ENCODE peak calls at places on chromosomes 16 and 17, in eight cellular contexts. Z, A, B, J, C, D, U and N are unnamed samples.
A peak's percentile ranks its signal among the peaks of the same experiment; 100 is the strongest.

GRCh38 chr16:1158456-1159324 is 5.8 kb downstream of the CACNA1H start:
- DNase-seq in Z (no peak), A (no peak), B (no peak), J (no peak), C (peak; percentile 69), D (no peak), U (peak; percentile 18), N (no peak)

GRCh38 chr17:77810536-77810935 is 148.0 kb upstream of the TNRC6C start:
- DNase-seq in Z (peak; percentile 22), A (peak; percentile 58), B (no peak), J (peak; percentile 82), C (no peak), D (no peak), U (peak; percentile 77), N (peak; percentile 75)

GRCh38 chr16:68539704-68540370 is 746 bp downstream of the ZFP90 start:
- DNase-seq in Z (no peak), A (no peak), B (no peak), J (peak; percentile 18), C (no peak), D (no peak), U (peak; percentile 22), N (peak; percentile 14)

GRCh38 chr17:75109047-75109406 is 742 bp upstream of the ARMC7 start:
- DNase-seq in Z (no peak), A (no peak), B (no peak), J (no peak), C (no peak), D (no peak), U (no peak), N (no peak)

GRCh38 chr16:75471723-75472634 is 7.5 kb upstream of the TMEM170A start:
- DNase-seq in Z (no peak), A (peak; percentile 60), B (peak; percentile 67), J (peak; percentile 59), C (no peak), D (no peak), U (peak; percentile 71), N (peak; percentile 74)

GRCh38 chr17:46979023-46979870 is at the start of gene RPRML:
- DNase-seq in Z (peak; percentile 45), A (no peak), B (no peak), J (no peak), C (peak; percentile 54), D (no peak), U (no peak), N (no peak)

GRCh38 chr16:65283238-65283651 is 161.4 kb upstream of the CDH11 start:
- DNase-seq in Z (no peak), A (no peak), B (no peak), J (no peak), C (no peak), D (no peak), U (no peak), N (no peak)

GRCh38 chr16:57054771-57055170 is 37.6 kb upstream of the CPNE2 start:
- DNase-seq in Z (no peak), A (no peak), B (no peak), J (no peak), C (no peak), D (no peak), U (no peak), N (no peak)

GRCh38 chr17:32929288-32929574 is 1.3 kb downstream of the TMEM98 start:
- DNase-seq in Z (no peak), A (no peak), B (no peak), J (peak; percentile 16), C (no peak), D (no peak), U (peak; percentile 21), N (no peak)

GRCh38 chr17:83014297-83014696 is 65.1 kb upstream of the METRNL start:
- DNase-seq in Z (no peak), A (no peak), B (no peak), J (no peak), C (no peak), D (no peak), U (no peak), N (no peak)

GRCh38 chr16:55368205-55368604 is 44.2 kb downstream of the IRX6 start:
- DNase-seq in Z (no peak), A (no peak), B (no peak), J (peak; percentile 17), C (no peak), D (no peak), U (no peak), N (no peak)

GRCh38 chr17:78179372-78179771 is 7.5 kb downstream of the TK1 start:
- DNase-seq in Z (no peak), A (peak; percentile 26), B (no peak), J (peak; percentile 58), C (no peak), D (no peak), U (peak; percentile 79), N (peak; percentile 74)

GRCh38 chr17:68346448-68346847 is 55.2 kb downstream of the ARSG start:
- DNase-seq in Z (peak; percentile 71), A (no peak), B (no peak), J (no peak), C (peak; percentile 81), D (peak; percentile 65), U (no peak), N (no peak)

GRCh38 chr17:250487-251300 is 69.2 kb upstream of the DOC2B start:
- DNase-seq in Z (peak; percentile 19), A (no peak), B (no peak), J (no peak), C (peak; percentile 12), D (no peak), U (no peak), N (no peak)

GRCh38 chr17:38326996-38327792 is 16.6 kb downstream of the GPR179 start:
- DNase-seq in Z (no peak), A (no peak), B (no peak), J (no peak), C (no peak), D (no peak), U (no peak), N (no peak)

GRCh38 chr17:66714046-66715023 is 120.6 kb upstream of the CACNG5 start:
- DNase-seq in Z (no peak), A (no peak), B (no peak), J (no peak), C (no peak), D (no peak), U (no peak), N (no peak)

GRCh38 chr17:44221862-44222111 is 2.3 kb upstream of the UBTF start:
- DNase-seq in Z (no peak), A (no peak), B (no peak), J (no peak), C (no peak), D (no peak), U (no peak), N (no peak)

GRCh38 chr16:74449470-74449869 is 28.2 kb upstream of the CLEC18B start:
- DNase-seq in Z (no peak), A (peak; percentile 85), B (no peak), J (no peak), C (no peak), D (no peak), U (no peak), N (peak; percentile 84)

GRCh38 chr17:8465381-8466158 is 29.9 kb downstream of the NDEL1 start:
- DNase-seq in Z (no peak), A (no peak), B (no peak), J (peak; percentile 51), C (no peak), D (no peak), U (peak; percentile 16), N (no peak)

GRCh38 chr17:57735707-57736106 is 9.4 kb downstream of the CCDC182 start:
- DNase-seq in Z (no peak), A (no peak), B (no peak), J (no peak), C (no peak), D (no peak), U (no peak), N (peak; percentile 26)
- TF ChIP-seq CTCF in Z (peak; percentile 14), A (peak; percentile 36), B (no peak), J (peak; percentile 24), C (no peak), D (peak; percentile 67), U (no peak), N (no peak)

GRCh38 chr16:50546125-50546524 is 2.1 kb upstream of the NKD1 start:
- DNase-seq in Z (no peak), A (no peak), B (no peak), J (no peak), C (no peak), D (no peak), U (no peak), N (no peak)

GRCh38 chr16:50547944-50548658 is at the start of gene NKD1:
- DNase-seq in Z (peak; percentile 69), A (no peak), B (peak; percentile 68), J (peak; percentile 23), C (peak; percentile 75), D (no peak), U (peak; percentile 27), N (peak; percentile 59)

GRCh38 chr16:50548659-50549560 is 714 bp downstream of the NKD1 start:
- DNase-seq in Z (peak; percentile 54), A (no peak), B (no peak), J (no peak), C (peak; percentile 62), D (no peak), U (no peak), N (peak; percentile 18)

GRCh38 chr16:50549561-50549915 is 1.3 kb downstream of the NKD1 start:
- DNase-seq in Z (no peak), A (no peak), B (no peak), J (no peak), C (no peak), D (no peak), U (no peak), N (no peak)

GRCh38 chr16:50547340-50547865 is 793 bp upstream of the NKD1 start:
- DNase-seq in Z (peak; percentile 57), A (no peak), B (peak; percentile 38), J (no peak), C (peak; percentile 77), D (peak; percentile 8), U (no peak), N (peak; percentile 9)
- TF ChIP-seq CTCF in Z (peak; percentile 27), A (no peak), B (no peak), J (no peak), C (no peak), D (peak; percentile 51), U (peak; percentile 7), N (no peak)

GRCh38 chr17:15446036-15446435 is 21.4 kb downstream of the CDRT4 start:
- DNase-seq in Z (no peak), A (no peak), B (no peak), J (no peak), C (no peak), D (no peak), U (no peak), N (no peak)
- TF ChIP-seq CTCF in Z (no peak), A (peak; percentile 48), B (no peak), J (no peak), C (no peak), D (peak; percentile 6), U (no peak), N (no peak)

DNA sequence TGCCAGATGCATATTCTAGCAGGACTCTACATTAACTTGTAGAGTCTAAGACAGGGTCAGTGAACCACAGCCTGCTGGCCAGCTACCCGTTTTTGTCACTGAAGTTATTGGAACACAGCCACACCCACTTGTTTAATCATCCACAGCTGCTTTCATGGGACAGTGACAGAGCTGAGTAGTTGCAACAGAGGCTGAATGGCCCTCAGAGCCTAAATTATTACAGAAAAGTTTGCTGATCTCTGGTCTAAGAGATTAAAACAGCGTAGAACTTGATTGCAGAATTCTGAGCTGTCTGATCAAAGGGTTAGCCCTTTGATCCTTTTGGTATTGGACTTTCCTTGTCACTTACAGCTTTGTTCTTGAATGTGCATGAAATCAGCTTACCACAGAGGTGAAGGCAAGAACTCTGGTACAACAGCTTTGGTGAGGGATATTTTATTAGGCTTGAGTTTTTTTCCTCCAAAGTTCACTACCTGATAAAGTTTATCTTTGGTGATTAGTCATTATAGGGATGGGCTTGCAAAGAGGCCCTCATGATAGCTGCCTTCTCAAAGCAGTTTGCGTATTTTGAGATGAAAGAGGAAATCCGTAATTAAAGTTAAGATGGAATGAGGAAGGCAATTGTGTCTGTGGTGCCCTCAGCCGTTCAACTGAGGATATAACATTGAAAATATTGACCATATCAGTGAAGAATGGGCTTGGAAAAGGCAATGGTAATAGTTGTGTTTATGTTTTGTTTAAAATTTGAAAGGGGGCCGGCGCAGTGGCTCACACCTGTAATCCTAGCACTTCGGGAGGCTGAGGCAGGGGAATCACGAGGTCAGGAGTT is 23.7 kb downstream of the ALDH3A2 start:
- DNase-seq in Z (no peak), A (no peak), B (peak; percentile 50), J (peak; percentile 61), C (no peak), D (no peak), U (peak; percentile 25), N (no peak)
- TF ChIP-seq CTCF in Z (peak; percentile 9), A (peak; percentile 65), B (no peak), J (peak; percentile 50), C (no peak), D (no peak), U (peak; percentile 28), N (no peak)